ENCODE peak calls at places on chromosome 7, in four cellular contexts. B is prostate gland, T is stomach, X is GM12892. C is an unnamed sample.

GRCh38 chr7:78212476-78213060 is 414.0 kb downstream of the PHTF2 start:
- DNase-seq in B (no peak), T (no peak), X (no peak), C (no peak)

GRCh38 chr7:23468721-23469149 is 1.6 kb downstream of the IGF2BP3 start:
- DNase-seq in B (no peak), T (no peak), X (no peak), C (no peak)

GRCh38 chr7:134890246-134891240 is 95.8 kb upstream of the AGBL3 start:
- DNase-seq in B (peak; percentile 28), T (no peak), X (no peak), C (no peak)

GRCh38 chr7:105188201-105188600 is 174.2 kb downstream of the KMT2E start:
- DNase-seq in B (no peak), T (no peak), X (no peak), C (no peak)

GRCh38 chr7:28298870-28299484 is 113.3 kb upstream of the CREB5 start:
- DNase-seq in B (peak; percentile 38), T (no peak), X (no peak), C (peak; percentile 45)

GRCh38 chr7:618539-619355 is 99.1 kb upstream of the PDGFA start:
- DNase-seq in B (peak; percentile 55), T (peak; percentile 71), X (no peak), C (peak; percentile 34)

GRCh38 chr7:36129048-36129534 is 24.0 kb upstream of the EEPD1 start:
- DNase-seq in B (peak; percentile 43), T (peak; percentile 64), X (no peak), C (peak; percentile 75)

GRCh38 chr7:159154243-159154642 is 9.6 kb upstream of the VIPR2 start:
- DNase-seq in B (no peak), T (no peak), X (no peak), C (peak; percentile 62)

GRCh38 chr7:130263130-130263529 is 3.5 kb upstream of the CPA2 start:
- DNase-seq in B (no peak), T (no peak), X (no peak), C (no peak)

GRCh38 chr7:12735923-12736322 is 48.5 kb downstream of the ARL4A start:
- DNase-seq in B (no peak), T (no peak), X (no peak), C (no peak)

GRCh38 chr7:20407585-20408466 is 77.1 kb downstream of the ITGB8 start:
- DNase-seq in B (peak; percentile 23), T (peak; percentile 36), X (no peak), C (peak; percentile 66)

GRCh38 chr7:149621776-149622175 is 124.2 kb upstream of the ZNF746 start:
- DNase-seq in B (no peak), T (no peak), X (no peak), C (no peak)

GRCh38 chr7:107622429-107622828 is 38.2 kb upstream of the SLC26A4 start:
- DNase-seq in B (no peak), T (no peak), X (no peak), C (no peak)

GRCh38 chr7:157521752-157522151 is 184.9 kb downstream of the DNAJB6 start:
- DNase-seq in B (no peak), T (no peak), X (no peak), C (no peak)

GRCh38 chr7:76283254-76284159 is 19.0 kb upstream of the HSPB1 start:
- DNase-seq in B (no peak), T (no peak), X (no peak), C (no peak)

GRCh38 chr7:48111596-48111995 is 22.5 kb downstream of the UPP1 start:
- DNase-seq in B (no peak), T (no peak), X (no peak), C (peak; percentile 38)

GRCh38 chr7:42457663-42458062 is 220.7 kb upstream of the GLI3 start:
- DNase-seq in B (no peak), T (no peak), X (no peak), C (no peak)

GRCh38 chr7:42902361-42902760 is 9.5 kb downstream of the C7orf25 start:
- DNase-seq in B (no peak), T (no peak), X (no peak), C (no peak)

GRCh38 chr7:129553861-129554530 is 51.7 kb downstream of the SMKR1 start:
- DNase-seq in B (no peak), T (no peak), X (no peak), C (no peak)

GRCh38 chr7:70082026-70082655 is 483.9 kb downstream of the AUTS2 start:
- DNase-seq in B (no peak), T (no peak), X (no peak), C (no peak)

GRCh38 chr7:55439627-55440026 is 74.5 kb downstream of the LANCL2 start:
- DNase-seq in B (no peak), T (no peak), X (no peak), C (no peak)

GRCh38 chr7:77529279-77529678 is 7.8 kb upstream of the PTPN12 start:
- DNase-seq in B (no peak), T (no peak), X (no peak), C (no peak)

GRCh38 chr7:128119036-128119435 is 87.8 kb upstream of the LRRC4 start:
- DNase-seq in B (no peak), T (no peak), X (no peak), C (no peak)

GRCh38 chr7:44272981-44273380 is 52.4 kb downstream of the CAMK2B start:
- DNase-seq in B (no peak), T (no peak), X (no peak), C (no peak)

GRCh38 chr7:113071465-113071864 is 15.2 kb downstream of the GPR85 start:
- DNase-seq in B (no peak), T (no peak), X (no peak), C (peak; percentile 34)

GRCh38 chr7:149865437-149865836 is 8.3 kb upstream of the ATP6V0E2 start:
- DNase-seq in B (no peak), T (peak; percentile 36), X (no peak), C (no peak)

GRCh38 chr7:30162133-30162532 is 27.3 kb downstream of the MTURN start:
- DNase-seq in B (no peak), T (no peak), X (no peak), C (no peak)

GRCh38 chr7:129959480-129960332 is 6.9 kb upstream of the UBE2H start:
- DNase-seq in B (no peak), T (no peak), X (no peak), C (no peak)

GRCh38 chr7:78311176-78311575 is 512.6 kb downstream of the PHTF2 start:
- DNase-seq in B (no peak), T (no peak), X (no peak), C (no peak)

GRCh38 chr7:137952406-137952805 is 49.5 kb downstream of the CREB3L2 start:
- DNase-seq in B (no peak), T (no peak), X (no peak), C (no peak)

GRCh38 chr7:140674899-140675701 is 2.4 kb downstream of the ADCK2 start:
- DNase-seq in B (no peak), T (no peak), X (no peak), C (peak; percentile 19)

GRCh38 chr7:50315739-50316671 is 11.5 kb downstream of the IKZF1 start:
- DNase-seq in B (no peak), T (no peak), X (no peak), C (no peak)

GRCh38 chr7:150972094-150972493 is 6.0 kb downstream of the KCNH2 start:
- DNase-seq in B (no peak), T (no peak), X (no peak), C (no peak)

GRCh38 chr7:98394377-98394836 is 6.5 kb downstream of the BAIAP2L1 start:
- DNase-seq in B (no peak), T (no peak), X (no peak), C (no peak)

GRCh38 chr7:137351941-137352340 is 8.4 kb upstream of the PTN start:
- DNase-seq in B (no peak), T (no peak), X (no peak), C (no peak)

GRCh38 chr7:158281441-158281840 is 306.2 kb downstream of the PTPRN2 start:
- DNase-seq in B (no peak), T (peak; percentile 14), X (no peak), C (no peak)

DNA sequence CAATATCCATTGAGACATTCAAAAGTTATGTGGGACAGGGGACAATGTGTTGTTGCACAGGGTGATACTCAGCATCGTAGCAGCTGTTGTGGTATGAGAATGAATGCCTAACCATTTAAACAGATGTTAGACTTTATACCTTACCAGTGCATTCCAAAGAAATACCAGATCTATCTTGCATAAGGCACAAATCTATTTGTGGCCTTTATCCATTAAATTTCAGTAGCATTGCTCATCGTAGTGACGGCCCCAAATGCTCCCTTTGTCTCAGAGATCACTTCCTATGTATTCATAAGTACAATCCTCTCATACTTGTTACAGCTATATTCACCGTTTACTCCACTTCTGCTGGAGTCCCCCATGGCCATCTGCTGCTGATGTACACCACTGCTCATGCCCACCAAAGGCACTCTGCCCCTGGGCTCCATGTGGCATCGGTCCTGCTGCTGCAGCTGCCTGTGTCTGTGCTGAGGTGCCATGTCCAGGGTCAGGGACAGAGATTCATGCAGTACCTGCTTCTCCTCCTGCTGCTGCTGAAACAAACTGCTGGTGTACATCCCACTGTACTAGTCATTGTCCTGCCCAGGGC is 96.3 kb downstream of the CPED1 start:
- DNase-seq in B (no peak), T (no peak), X (no peak), C (no peak)
- TF ChIP-seq POLR2A in B (no peak), T (no peak), X (no peak), C (no peak)

DNA sequence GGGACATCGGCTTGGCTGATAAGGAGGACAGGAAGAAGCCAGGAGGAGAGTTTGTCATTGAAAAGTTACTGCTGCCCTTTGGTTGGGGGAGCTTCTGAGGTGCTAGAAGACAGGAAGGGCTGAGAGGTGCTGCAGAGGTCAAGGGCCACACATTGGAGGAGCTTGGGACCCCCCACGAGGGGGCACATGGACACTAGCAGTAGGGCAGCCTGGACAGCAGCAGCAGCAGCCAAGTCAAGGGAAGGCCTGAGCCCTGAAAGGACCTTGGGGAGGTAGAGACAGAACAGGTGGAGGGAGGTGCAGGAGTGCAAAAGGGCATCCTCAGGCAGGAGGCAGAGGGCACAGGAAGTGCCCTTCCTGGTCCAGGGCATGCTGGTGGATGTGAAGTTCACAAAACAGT is 439.7 kb upstream of the IGFBP3 start:
- DNase-seq in B (no peak), T (no peak), X (no peak), C (no peak)
- TF ChIP-seq POLR2A in B (no peak), T (no peak), X (no peak), C (no peak)

GRCh38 chr7:123669485-123669884 is 13.8 kb downstream of the LMOD2 start:
- DNase-seq in B (no peak), T (no peak), X (no peak), C (no peak)

GRCh38 chr7:123675092-123675473 is 19.4 kb downstream of the LMOD2 start:
- DNase-seq in B (no peak), T (no peak), X (no peak), C (no peak)

GRCh38 chr7:123673752-123674398 is 18.2 kb downstream of the LMOD2 start:
- DNase-seq in B (no peak), T (no peak), X (no peak), C (no peak)

GRCh38 chr7:123674399-123675091 is 18.9 kb downstream of the LMOD2 start:
- DNase-seq in B (peak; percentile 23), T (no peak), X (no peak), C (no peak)

GRCh38 chr7:123673137-123673732 is 17.6 kb downstream of the LMOD2 start:
- DNase-seq in B (no peak), T (no peak), X (no peak), C (no peak)
- TF ChIP-seq POLR2A in B (no peak), T (no peak), X (no peak), C (no peak)

DNA sequence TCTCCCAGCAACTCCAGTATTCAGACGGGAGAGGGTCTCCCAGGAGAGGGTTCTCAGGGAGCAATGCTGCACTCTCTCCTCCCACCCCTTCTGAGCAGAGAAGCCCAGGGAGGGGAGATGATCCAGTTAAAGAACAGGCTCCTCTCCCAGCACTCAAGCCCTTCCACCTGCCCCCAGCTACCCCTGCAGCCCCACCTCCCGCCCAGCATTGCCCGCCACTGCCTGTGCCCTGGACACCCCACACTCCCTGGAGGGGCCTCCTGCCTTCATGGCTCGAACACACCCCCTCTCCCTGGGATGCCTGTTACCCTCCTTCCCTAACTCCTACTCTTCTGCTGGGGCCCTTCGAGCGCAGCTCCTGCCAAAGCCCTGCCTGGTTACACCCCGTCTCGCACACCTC is 66.7 kb downstream of the ELFN1 start:
- DNase-seq in B (no peak), T (no peak), X (no peak), C (no peak)
- TF ChIP-seq POLR2A in B (no peak), T (no peak), X (no peak), C (no peak)